ENCODE peak calls at places on chromosome 1, in nine cellular contexts. L is iPS-NIHi11; M is nephron progenitor cell; I is mucosa of gallbladder; N is activated CD4-positive, alpha-beta memory T cell treated with anti-CD3 and anti-CD28 coated beads, Interleukin-2, amount 10 ng/mL, durations not matched to agents 7 days and 5 days; E is kidney tubule cell; F is renal cortical epithelial cell; Z is heart right ventricle; B is CD14-positive monocyte. P is an unnamed sample.

GRCh38 chr1:7960165-7960564 is 1.3 kb upstream of the PARK7 start:
- DNase-seq in L (no peak), Z (no peak), M (no peak), B (no peak), N (no peak), F (no peak), E (no peak), I (no peak), P (no peak)

GRCh38 chr1:51509773-51510172 is 9.3 kb downstream of the EPS15 start:
- DNase-seq in F (no peak), E (no peak), I (no peak), B (no peak), M (no peak), N (no peak), L (no peak), Z (no peak), P (no peak)

GRCh38 chr1:46549697-46550681 is 1.5 kb downstream of the KNCN start:
- DNase-seq in M (peak; percentile 57), N (peak; percentile 58), B (no peak), Z (no peak), E (peak; percentile 65), L (peak; percentile 62), I (no peak), F (peak; percentile 48), P (no peak)

GRCh38 chr1:46137901-46138300 is 5.5 kb upstream of the PIK3R3 start:
- DNase-seq in I (no peak), L (no peak), E (no peak), N (no peak), Z (no peak), M (no peak), F (no peak), B (no peak), P (no peak)

GRCh38 chr1:42333662-42334239 is 1.3 kb downstream of the FOXJ3 start:
- DNase-seq in N (no peak), E (no peak), I (no peak), M (no peak), B (no peak), F (no peak), L (no peak), Z (no peak), P (no peak)

GRCh38 chr1:227059076-227059475 is 119.0 kb downstream of the COQ8A start:
- DNase-seq in B (no peak), N (no peak), L (no peak), M (no peak), F (no peak), Z (no peak), E (no peak), I (no peak), P (no peak)

GRCh38 chr1:155913969-155914757 is 3.0 kb upstream of the RIT1 start:
- DNase-seq in E (peak; percentile 15), I (no peak), M (no peak), F (peak; percentile 29), L (no peak), Z (no peak), B (no peak), N (no peak), P (no peak)

GRCh38 chr1:55696181-55696580 is 481.0 kb upstream of the USP24 start:
- DNase-seq in M (no peak), F (peak; percentile 32), B (no peak), L (no peak), I (no peak), E (peak; percentile 37), N (no peak), Z (no peak), P (no peak)

GRCh38 chr1:234985007-234985370 is 143.6 kb downstream of the TOMM20 start:
- DNase-seq in Z (no peak), B (no peak), F (no peak), I (no peak), E (no peak), L (no peak), N (no peak), M (no peak), P (no peak)

P was measured in left ventricle myocardium inferior.